ENCODE peak calls at places on chromosome 6, in four cellular contexts. F, T, I and O are unnamed samples.

GRCh38 chr6:158408552-158409130 is 96.4 kb downstream of the TULP4 start:
- DNase-seq in F (peak; percentile 84), T (peak; percentile 66), I (no peak), O (peak; percentile 33)

GRCh38 chr6:157157228-157157627 is 166.1 kb downstream of the TMEM242 start:
- DNase-seq in F (no peak), T (no peak), I (no peak), O (no peak)

GRCh38 chr6:63058601-63059000 is 152.7 kb upstream of the FKBP1C start:
- DNase-seq in F (no peak), T (no peak), I (no peak), O (no peak)

GRCh38 chr6:4962905-4963304 is 40.9 kb downstream of the RPP40 start:
- DNase-seq in F (peak; percentile 12), T (no peak), I (no peak), O (no peak)

GRCh38 chr6:26323525-26324294 is 41.3 kb upstream of the BTN3A2 start:
- DNase-seq in F (no peak), T (no peak), I (no peak), O (no peak)

GRCh38 chr6:90393232-90393884 is 96.7 kb upstream of the BACH2 start:
- DNase-seq in F (peak; percentile 60), T (peak; percentile 20), I (peak; percentile 85), O (peak; percentile 36)

GRCh38 chr6:15062311-15063252 is 183.3 kb upstream of the JARID2 start:
- DNase-seq in F (peak; percentile 99), T (peak; percentile 67), I (no peak), O (peak; percentile 94)

GRCh38 chr6:119129968-119130484 is 51.6 kb upstream of the FAM184A start:
- DNase-seq in F (peak; percentile 39), T (no peak), I (no peak), O (peak; percentile 63)

GRCh38 chr6:53391170-53391569 is 42.4 kb upstream of the ELOVL5 start:
- DNase-seq in F (no peak), T (no peak), I (no peak), O (no peak)

GRCh38 chr6:165799736-165800135 is 136.7 kb upstream of the PDE10A start:
- DNase-seq in F (peak; percentile 74), T (no peak), I (no peak), O (no peak)

GRCh38 chr6:45184040-45184439 is 144.1 kb upstream of the RUNX2 start:
- DNase-seq in F (no peak), T (no peak), I (no peak), O (no peak)

GRCh38 chr6:137697267-137697938 is 169.7 kb upstream of the TNFAIP3 start:
- DNase-seq in F (peak; percentile 45), T (no peak), I (no peak), O (peak; percentile 33)

DNA sequence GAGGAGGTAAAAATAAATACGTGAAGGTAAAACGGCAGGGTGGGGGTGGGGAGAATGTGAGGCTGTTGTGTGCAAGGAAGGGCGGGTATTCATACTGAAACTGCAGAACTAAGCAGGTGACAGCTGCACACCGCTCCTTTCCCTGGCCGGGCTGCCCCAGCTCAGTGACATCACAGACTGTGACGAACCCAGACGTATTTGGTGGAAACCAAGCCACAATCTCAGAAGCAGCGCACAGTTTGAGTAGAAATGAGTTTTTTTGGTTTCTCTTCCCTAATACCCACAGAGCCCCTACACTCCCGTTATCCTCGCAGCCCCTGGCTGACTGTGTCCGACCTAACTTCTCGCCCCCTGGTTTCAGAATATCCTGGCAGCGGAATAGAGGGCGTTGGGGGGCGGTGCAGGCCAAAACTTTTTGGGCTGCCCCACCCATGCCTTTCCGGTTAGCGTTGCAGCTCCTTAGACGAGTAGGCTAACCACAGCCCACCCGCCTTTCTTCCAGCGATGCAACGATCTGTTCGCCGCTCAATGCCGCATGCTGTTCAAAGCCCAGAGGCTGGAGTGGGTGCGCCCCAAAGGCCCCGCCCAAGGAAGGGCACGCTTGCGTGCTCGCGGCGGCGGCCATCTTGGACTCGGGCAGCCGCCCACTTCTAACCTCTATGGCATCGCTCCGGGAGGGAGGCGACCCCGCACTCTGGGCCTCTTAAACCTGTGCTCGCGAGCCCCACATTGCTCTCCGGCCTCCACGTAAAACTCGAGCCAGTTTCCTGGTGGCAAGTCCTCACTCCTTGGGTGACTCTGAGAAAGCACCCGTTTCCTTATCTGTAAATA is 9.1 kb downstream of the BAK1 start:
- DNase-seq in F (peak; percentile 62), T (no peak), I (peak; percentile 93), O (peak; percentile 35)
- TF ChIP-seq CTCF in F (no peak), T (no peak), I (no peak), O (no peak)

GRCh38 chr6:163187201-163187600 is 227.3 kb upstream of the QKI start:
- DNase-seq in F (no peak), T (no peak), I (no peak), O (no peak)

GRCh38 chr6:163188746-163189145 is 225.8 kb upstream of the QKI start:
- DNase-seq in F (no peak), T (no peak), I (no peak), O (no peak)

GRCh38 chr6:163187606-163188005 is 226.9 kb upstream of the QKI start:
- DNase-seq in F (no peak), T (no peak), I (no peak), O (no peak)

GRCh38 chr6:163183791-163184190 is 230.7 kb upstream of the QKI start:
- DNase-seq in F (no peak), T (no peak), I (no peak), O (no peak)

DNA sequence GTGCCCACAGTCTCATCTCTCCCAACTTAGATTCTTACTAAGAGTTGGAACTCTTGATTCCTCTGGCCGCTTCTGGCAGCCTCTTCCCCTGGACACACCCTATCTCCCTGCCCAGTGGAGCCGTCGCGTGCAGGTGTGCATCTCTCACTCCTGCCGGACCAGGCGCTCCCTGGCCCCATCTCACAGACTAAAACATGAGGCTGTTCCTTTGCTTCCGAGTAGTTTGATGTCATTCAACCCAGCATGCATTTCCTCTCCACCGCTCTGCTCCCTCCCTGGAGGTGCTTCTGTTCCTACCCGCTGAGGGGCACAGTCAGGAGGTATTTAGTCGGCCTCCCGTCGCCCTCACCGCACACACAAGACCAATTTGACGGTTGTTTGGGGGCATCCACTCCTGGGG is 228.0 kb upstream of the QKI start:
- DNase-seq in F (no peak), T (no peak), I (no peak), O (no peak)
- TF ChIP-seq CTCF in F (no peak), T (no peak), I (no peak), O (no peak)

GRCh38 chr6:94065707-94066337 is 646.5 kb upstream of the EPHA7 start:
- DNase-seq in F (no peak), T (no peak), I (no peak), O (no peak)
- TF ChIP-seq CTCF in F (no peak), T (no peak), I (no peak), O (no peak)

DNA sequence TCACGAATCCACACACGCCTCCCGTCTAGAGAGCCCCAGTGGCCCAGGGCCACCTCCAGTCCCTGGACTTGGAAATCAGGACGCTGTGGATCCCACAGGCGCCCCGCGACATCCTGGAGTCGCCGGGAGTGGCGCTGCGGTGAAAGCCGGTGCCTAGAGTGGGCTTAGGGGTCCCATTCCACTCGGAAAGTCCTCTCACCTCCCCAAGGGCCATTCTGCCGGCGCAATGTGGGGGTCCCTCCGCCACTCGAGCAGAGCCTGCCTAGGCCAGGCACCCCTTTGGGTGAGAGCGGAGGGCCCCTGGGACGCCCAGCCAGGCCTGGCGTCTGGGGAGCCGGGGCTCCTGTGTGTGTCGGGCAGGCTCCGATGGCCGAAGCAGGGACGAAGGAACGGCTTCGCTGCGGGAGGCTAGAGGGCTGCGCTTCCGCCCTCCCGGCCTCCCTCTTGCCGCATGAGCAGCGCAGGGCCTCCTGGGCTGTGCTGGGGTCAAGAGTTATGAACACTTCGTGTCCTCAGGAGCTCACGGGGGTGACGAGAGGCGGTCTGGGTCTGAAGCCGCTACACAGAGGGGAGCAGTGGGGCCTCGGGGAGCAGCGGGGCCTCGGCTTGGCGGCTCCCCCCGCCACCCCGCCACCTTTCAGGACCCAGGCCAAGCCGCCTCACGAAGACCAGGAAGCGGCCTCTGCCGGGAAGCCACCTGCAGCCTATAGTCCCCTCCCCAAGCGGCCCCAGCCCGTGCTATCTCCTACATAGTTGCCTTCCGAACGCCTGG is 13.6 kb downstream of the POU3F2 start:
- DNase-seq in F (no peak), T (no peak), I (no peak), O (no peak)
- TF ChIP-seq CTCF in F (peak; percentile 27), T (no peak), I (no peak), O (peak; percentile 23)

GRCh38 chr6:37695273-37695672 is 2.4 kb downstream of the MDGA1 start:
- DNase-seq in F (no peak), T (no peak), I (no peak), O (no peak)

GRCh38 chr6:37696220-37696840 is 1.4 kb downstream of the MDGA1 start:
- DNase-seq in F (no peak), T (no peak), I (peak; percentile 60), O (no peak)

GRCh38 chr6:37698264-37699137 is 818 bp upstream of the MDGA1 start:
- DNase-seq in F (no peak), T (no peak), I (peak; percentile 63), O (peak; percentile 40)

GRCh38 chr6:37695857-37696219 is 1.8 kb downstream of the MDGA1 start:
- DNase-seq in F (no peak), T (no peak), I (no peak), O (no peak)

GRCh38 chr6:37696841-37697735 is 595 bp downstream of the MDGA1 start:
- DNase-seq in F (no peak), T (no peak), I (peak; percentile 71), O (no peak)
- TF ChIP-seq CTCF in F (no peak), T (no peak), I (peak; percentile 35), O (peak; percentile 64)

GRCh38 chr6:160042788-160043301 is 74.0 kb downstream of the IGF2R start:
- DNase-seq in F (peak; percentile 67), T (no peak), I (no peak), O (no peak)

GRCh38 chr6:160042014-160042773 is 73.3 kb downstream of the IGF2R start:
- DNase-seq in F (peak; percentile 29), T (no peak), I (no peak), O (no peak)

GRCh38 chr6:160041608-160042007 is 72.7 kb downstream of the IGF2R start:
- DNase-seq in F (peak; percentile 58), T (peak; percentile 66), I (no peak), O (peak; percentile 29)

GRCh38 chr6:160040527-160041264 is 71.8 kb downstream of the IGF2R start:
- DNase-seq in F (no peak), T (no peak), I (no peak), O (no peak)

GRCh38 chr6:160043784-160044183 is 74.9 kb downstream of the IGF2R start:
- DNase-seq in F (no peak), T (no peak), I (no peak), O (no peak)
- TF ChIP-seq CTCF in F (no peak), T (no peak), I (no peak), O (no peak)